ENCODE peak calls at places on chromosomes 4 and X, in five cellular contexts. L, E, B, F and C are unnamed samples.

GRCh38 chrX:19867411-19867732 is 20.0 kb downstream of the SH3KBP1 start:
- DNase-seq in L (no peak), E (no peak), B (no peak), F (peak), C (no peak)

GRCh38 chrX:11949291-11949690 is 189.0 kb upstream of the FRMPD4 start:
- DNase-seq in L (no peak), E (no peak), B (no peak), F (no peak), C (no peak)

GRCh38 chrX:84501798-84502628 is at the start of gene HDX:
- DNase-seq in L (peak), E (peak), B (peak), F (peak), C (peak)

GRCh38 chr4:85607624-85608023 is 132.7 kb downstream of the ARHGAP24 start:
- DNase-seq in L (no peak), E (no peak), B (no peak), F (no peak), C (no peak)

GRCh38 chr4:8840816-8841455 is 30.7 kb downstream of the HMX1 start:
- DNase-seq in L (peak), E (no peak), B (peak), F (no peak), C (no peak)

GRCh38 chrX:101595739-101596419 is 21.9 kb downstream of the ARMCX6 start:
- DNase-seq in L (peak), E (no peak), B (no peak), F (peak), C (no peak)

GRCh38 chr4:32560306-32560705 is 1840.1 kb downstream of the PCDH7 start:
- DNase-seq in L (no peak), E (no peak), B (no peak), F (peak), C (no peak)

GRCh38 chrX:147853701-147854100 is 58.0 kb upstream of the FMR1 start:
- DNase-seq in L (no peak), E (no peak), B (no peak), F (no peak), C (no peak)

DNA sequence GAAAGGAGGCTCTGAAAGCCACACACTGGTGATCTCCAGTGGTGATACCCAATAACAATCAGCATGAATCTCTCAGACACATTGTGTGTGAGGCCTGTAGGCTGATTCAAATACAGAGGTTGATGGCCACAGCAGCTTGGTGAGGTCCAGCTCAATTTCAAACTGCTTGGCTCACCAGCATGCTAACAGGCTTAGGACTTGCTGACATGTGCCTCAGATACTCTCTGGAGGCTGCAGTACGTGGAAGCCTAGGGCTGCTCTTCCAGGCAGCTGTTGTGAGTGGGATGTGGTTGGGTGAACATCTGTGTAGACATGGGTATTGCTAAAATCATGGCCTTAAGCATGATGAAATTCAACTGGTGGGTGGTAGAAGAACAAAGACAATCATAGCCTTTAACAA is 4.3 kb downstream of the CXCL9 start:
- DNase-seq in L (no peak), E (no peak), B (no peak), F (no peak), C (no peak)
- H3K27ac ChIP-seq in L (no peak), E (no peak), B (peak), F (no peak), C (no peak)

GRCh38 chr4:101865501-101866062 is 75.1 kb downstream of the BANK1 start:
- DNase-seq in L (no peak), E (no peak), B (no peak), F (peak), C (no peak)
- H3K27ac ChIP-seq in L (no peak), E (no peak), B (no peak), F (peak), C (no peak)

DNA sequence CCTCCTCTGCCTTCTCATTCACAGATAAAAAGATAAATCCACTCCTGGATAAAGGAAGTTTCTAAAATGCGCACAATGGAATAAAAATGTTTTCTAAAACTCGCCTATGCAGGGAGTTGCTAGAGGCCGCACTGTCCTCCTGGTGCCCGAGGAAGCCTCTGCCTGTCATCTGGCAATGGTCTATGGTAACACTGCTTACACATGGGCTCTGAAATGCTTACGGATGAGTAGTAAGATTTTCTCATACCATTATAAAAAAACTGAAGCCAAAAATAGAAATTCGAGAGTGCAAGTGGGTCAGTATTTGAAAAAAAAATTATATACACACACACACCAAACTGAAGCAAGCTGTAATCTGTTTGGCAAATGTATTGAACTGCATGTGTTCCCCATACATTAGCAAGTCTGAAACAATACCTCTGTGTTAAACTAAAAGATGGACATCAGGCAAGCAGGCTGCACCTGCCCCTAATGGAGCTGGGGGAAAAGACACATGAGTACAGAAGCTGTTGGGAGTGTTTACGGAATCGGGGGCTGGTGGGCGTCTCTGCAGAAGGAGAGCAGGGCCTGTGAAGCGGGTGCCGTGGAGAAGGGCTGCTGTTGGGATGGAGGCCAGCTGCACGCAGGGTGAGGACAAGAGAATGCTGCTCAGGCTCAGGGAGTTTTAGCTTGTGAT is 103.3 kb upstream of the FAT1 start:
- DNase-seq in L (no peak), E (no peak), B (no peak), F (no peak), C (no peak)
- H3K27ac ChIP-seq in L (no peak), E (no peak), B (no peak), F (no peak), C (no peak)

DNA sequence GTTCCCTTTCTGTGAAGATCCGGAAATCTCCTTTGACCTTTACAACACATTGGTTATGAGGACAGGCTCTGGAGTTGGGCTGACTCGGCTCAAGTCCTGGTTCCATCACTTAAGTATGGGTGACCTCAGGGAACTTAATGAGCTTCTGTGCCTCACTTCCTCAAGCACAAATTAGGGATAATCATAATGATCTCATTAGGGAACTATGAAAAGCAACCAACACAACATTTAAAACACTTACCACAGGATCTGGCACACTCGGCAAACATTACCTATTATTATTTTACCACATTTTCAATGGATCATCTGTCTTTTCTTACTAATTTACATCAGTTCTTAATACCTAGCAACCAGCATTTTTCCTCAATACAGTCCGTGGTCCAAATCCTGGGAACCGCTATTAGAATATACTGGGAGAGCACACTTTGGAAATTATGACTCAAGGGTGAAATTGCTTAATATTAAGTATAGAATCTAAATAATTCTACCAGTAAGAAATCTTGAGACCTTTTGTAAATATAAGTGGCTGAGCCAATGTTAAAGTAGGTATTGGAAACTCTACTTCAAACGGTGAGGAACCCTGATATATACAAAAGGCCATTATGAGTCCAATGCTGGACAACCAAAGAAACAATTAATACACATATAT is 19.6 kb downstream of the ADGRA3 start:
- DNase-seq in L (no peak), E (no peak), B (no peak), F (peak), C (no peak)
- H3K27ac ChIP-seq in L (no peak), E (no peak), B (no peak), F (no peak), C (no peak)

DNA sequence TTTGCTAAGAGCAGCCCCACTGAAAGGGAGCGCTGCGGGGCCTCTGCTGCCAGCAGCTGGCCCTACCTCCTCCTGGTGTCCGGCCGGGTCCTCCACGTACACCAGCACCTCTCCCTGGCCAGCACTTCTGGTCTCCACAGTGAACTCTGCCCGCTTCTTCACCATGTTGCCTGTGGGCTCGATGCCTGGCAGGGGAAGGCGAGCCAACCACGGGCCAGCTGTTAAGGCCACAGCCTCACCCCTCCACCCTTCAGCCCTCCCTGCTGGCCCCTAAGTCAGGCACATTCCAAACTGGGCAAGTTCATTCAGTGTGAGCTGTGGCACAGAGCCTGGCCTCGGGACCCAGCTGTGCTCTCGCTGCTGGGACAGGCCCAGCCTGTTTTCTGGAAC is 7.8 kb downstream of the FLNA start:
- DNase-seq in L (no peak), E (no peak), B (no peak), F (peak), C (no peak)
- H3K27ac ChIP-seq in L (no peak), E (peak), B (peak), F (peak), C (peak)